ENCODE peak calls at places on chromosomes 16 and 17, in six cellular contexts. L, Q, Z, V, O and X are unnamed samples.

GRCh38 chr16:81551141-81551808 is 106.7 kb downstream of the CMIP start:
- DNase-seq in O (no peak), L (peak), Q (no peak), V (no peak), Z (peak), X (peak)

GRCh38 chr16:57538235-57538711 is 1.9 kb upstream of the CCDC102A start:
- DNase-seq in O (no peak), Z (peak), L (no peak), V (no peak), Q (no peak), X (no peak)

GRCh38 chr17:82237746-82238561 is 9.1 kb downstream of the SLC16A3 start:
- DNase-seq in Z (peak), L (no peak), V (no peak), O (no peak), Q (no peak), X (peak)

GRCh38 chr17:4708436-4708835 is 2.0 kb upstream of the ARRB2 start:
- DNase-seq in Z (no peak), O (peak), L (no peak), Q (no peak), V (no peak), X (no peak)

GRCh38 chr17:45440161-45440859 is 7.6 kb upstream of the ARHGAP27 start:
- DNase-seq in Z (no peak), L (no peak), Q (no peak), O (no peak), V (peak), X (no peak)

GRCh38 chr16:27625050-27625697 is 75.2 kb downstream of the KATNIP start:
- DNase-seq in V (peak), Q (no peak), O (no peak), Z (no peak), L (no peak), X (no peak)

GRCh38 chr17:56029980-56030624 is 123.2 kb upstream of the ANKFN1 start:
- DNase-seq in L (no peak), Q (no peak), O (no peak), V (no peak), Z (no peak), X (no peak)

GRCh38 chr17:8832711-8833352 is 33.7 kb upstream of the MFSD6L start:
- DNase-seq in L (no peak), Z (peak), Q (no peak), V (peak), O (peak), X (peak)

GRCh38 chr17:42904110-42904469 is 3.5 kb downstream of the G6PC1 start:
- DNase-seq in Z (no peak), Q (no peak), O (no peak), V (no peak), L (no peak), X (no peak)

GRCh38 chr16:2365895-2366294 is 25.4 kb upstream of the ABCA3 start:
- DNase-seq in L (peak), Z (no peak), Q (no peak), O (no peak), V (no peak), X (no peak)